ENCODE peak calls at places on chromosomes 11 and 22, in six cellular contexts. One of them, this sample, is unnamed.

GRCh38 chr11:34731596-34731995 is 110.7 kb downstream of the EHF start:
- DNase-seq in dorsolateral prefrontal cortex: no peak
- DNase-seq in lower leg skin: no peak
- DNase-seq in GM13977: no peak
- DNase-seq in uterus: no peak
- DNase-seq in activated B cell treated with CpG ODN at 0.5 μM for 24 hours: no peak
- DNase-seq in this sample: no peak

GRCh38 chr22:48981671-48982070 is 846.0 kb downstream of the BRD1 start:
- DNase-seq in uterus: no peak
- DNase-seq in lower leg skin: no peak
- DNase-seq in dorsolateral prefrontal cortex: no peak
- DNase-seq in activated B cell treated with CpG ODN at 0.5 μM for 24 hours: no peak
- DNase-seq in GM13977: no peak
- DNase-seq in this sample: no peak

GRCh38 chr11:101894505-101894904 is 20.3 kb upstream of the CEP126 start:
- DNase-seq in GM13977: no peak
- DNase-seq in lower leg skin: no peak
- DNase-seq in dorsolateral prefrontal cortex: no peak
- DNase-seq in uterus: no peak
- DNase-seq in activated B cell treated with CpG ODN at 0.5 μM for 24 hours: no peak
- DNase-seq in this sample: no peak

GRCh38 chr11:33797879-33798278 is 23.6 kb upstream of the FBXO3 start:
- DNase-seq in lower leg skin: no peak
- DNase-seq in activated B cell treated with CpG ODN at 0.5 μM for 24 hours: no peak
- DNase-seq in uterus: no peak
- DNase-seq in GM13977: no peak
- DNase-seq in dorsolateral prefrontal cortex: no peak
- DNase-seq in this sample: no peak

GRCh38 chr11:9568854-9569587 is 4.4 kb upstream of the WEE1 start:
- DNase-seq in activated B cell treated with CpG ODN at 0.5 μM for 24 hours: no peak
- DNase-seq in uterus: peak
- DNase-seq in GM13977: no peak
- DNase-seq in dorsolateral prefrontal cortex: no peak
- DNase-seq in lower leg skin: peak
- DNase-seq in this sample: no peak

GRCh38 chr22:37284807-37285355 is 2.6 kb downstream of the CYTH4 start:
- DNase-seq in dorsolateral prefrontal cortex: no peak
- DNase-seq in activated B cell treated with CpG ODN at 0.5 μM for 24 hours: peak
- DNase-seq in uterus: no peak
- DNase-seq in GM13977: peak
- DNase-seq in lower leg skin: no peak
- DNase-seq in this sample: no peak

GRCh38 chr11:78797559-78797958 is 222.9 kb upstream of the NARS2 start:
- DNase-seq in uterus: no peak
- DNase-seq in lower leg skin: no peak
- DNase-seq in dorsolateral prefrontal cortex: no peak
- DNase-seq in activated B cell treated with CpG ODN at 0.5 μM for 24 hours: no peak
- DNase-seq in GM13977: no peak
- DNase-seq in this sample: no peak

GRCh38 chr11:68780829-68781228 is 29.5 kb upstream of the TESMIN start:
- DNase-seq in uterus: no peak
- DNase-seq in GM13977: no peak
- DNase-seq in lower leg skin: no peak
- DNase-seq in activated B cell treated with CpG ODN at 0.5 μM for 24 hours: no peak
- DNase-seq in dorsolateral prefrontal cortex: no peak
- DNase-seq in this sample: no peak

GRCh38 chr22:17366830-17367229 is 2.4 kb upstream of the CECR2 start:
- DNase-seq in uterus: peak
- DNase-seq in activated B cell treated with CpG ODN at 0.5 μM for 24 hours: no peak
- DNase-seq in lower leg skin: no peak
- DNase-seq in GM13977: peak
- DNase-seq in dorsolateral prefrontal cortex: peak
- DNase-seq in this sample: no peak

GRCh38 chr11:44634401-44635281 is 69.2 kb downstream of the CD82 start:
- DNase-seq in lower leg skin: peak
- DNase-seq in activated B cell treated with CpG ODN at 0.5 μM for 24 hours: no peak
- DNase-seq in dorsolateral prefrontal cortex: peak
- DNase-seq in GM13977: no peak
- DNase-seq in uterus: peak
- DNase-seq in this sample: peak

GRCh38 chr11:17762309-17762974 is 27.9 kb downstream of the KCNC1 start:
- DNase-seq in dorsolateral prefrontal cortex: no peak
- DNase-seq in lower leg skin: no peak
- DNase-seq in activated B cell treated with CpG ODN at 0.5 μM for 24 hours: no peak
- DNase-seq in uterus: no peak
- DNase-seq in GM13977: peak
- DNase-seq in this sample: no peak

GRCh38 chr11:46918778-46919513 is 596 bp upstream of the LRP4 start:
- DNase-seq in dorsolateral prefrontal cortex: no peak
- DNase-seq in activated B cell treated with CpG ODN at 0.5 μM for 24 hours: no peak
- DNase-seq in lower leg skin: peak
- DNase-seq in uterus: no peak
- DNase-seq in GM13977: no peak
- DNase-seq in this sample: no peak

GRCh38 chr11:37712246-37712645 is 1114.2 kb upstream of the RAG2 start:
- DNase-seq in activated B cell treated with CpG ODN at 0.5 μM for 24 hours: no peak
- DNase-seq in lower leg skin: no peak
- DNase-seq in uterus: no peak
- DNase-seq in GM13977: no peak
- DNase-seq in dorsolateral prefrontal cortex: no peak
- DNase-seq in this sample: no peak

GRCh38 chr11:68503281-68503687 is 42.7 kb downstream of the PPP6R3 start:
- DNase-seq in lower leg skin: no peak
- DNase-seq in dorsolateral prefrontal cortex: no peak
- DNase-seq in activated B cell treated with CpG ODN at 0.5 μM for 24 hours: no peak
- DNase-seq in GM13977: no peak
- DNase-seq in uterus: no peak
- DNase-seq in this sample: no peak

GRCh38 chr11:45590743-45591142 is 74.7 kb downstream of the CHST1 start:
- DNase-seq in activated B cell treated with CpG ODN at 0.5 μM for 24 hours: no peak
- DNase-seq in lower leg skin: peak
- DNase-seq in uterus: no peak
- DNase-seq in GM13977: no peak
- DNase-seq in dorsolateral prefrontal cortex: no peak
- DNase-seq in this sample: no peak

GRCh38 chr22:49561338-49561737 is 266.3 kb downstream of the BRD1 start:
- DNase-seq in dorsolateral prefrontal cortex: no peak
- DNase-seq in lower leg skin: no peak
- DNase-seq in activated B cell treated with CpG ODN at 0.5 μM for 24 hours: no peak
- DNase-seq in GM13977: no peak
- DNase-seq in uterus: no peak
- DNase-seq in this sample: peak

GRCh38 chr11:71917646-71918045 is 10.7 kb downstream of the XNDC1N start:
- DNase-seq in uterus: no peak
- DNase-seq in lower leg skin: no peak
- DNase-seq in activated B cell treated with CpG ODN at 0.5 μM for 24 hours: no peak
- DNase-seq in GM13977: no peak
- DNase-seq in dorsolateral prefrontal cortex: no peak
- DNase-seq in this sample: no peak

GRCh38 chr22:35518781-35519180 is 21.9 kb upstream of the RASD2 start:
- DNase-seq in dorsolateral prefrontal cortex: no peak
- DNase-seq in activated B cell treated with CpG ODN at 0.5 μM for 24 hours: no peak
- DNase-seq in uterus: no peak
- DNase-seq in GM13977: no peak
- DNase-seq in lower leg skin: no peak
- DNase-seq in this sample: no peak

GRCh38 chr11:21561589-21561988 is 631.3 kb upstream of the ANO5 start:
- DNase-seq in activated B cell treated with CpG ODN at 0.5 μM for 24 hours: no peak
- DNase-seq in dorsolateral prefrontal cortex: no peak
- DNase-seq in lower leg skin: no peak
- DNase-seq in uterus: no peak
- DNase-seq in GM13977: no peak
- DNase-seq in this sample: no peak

GRCh38 chr22:37819100-37819433 is 4.1 kb upstream of the GALR3 start:
- DNase-seq in lower leg skin: no peak
- DNase-seq in dorsolateral prefrontal cortex: no peak
- DNase-seq in uterus: no peak
- DNase-seq in GM13977: no peak
- DNase-seq in activated B cell treated with CpG ODN at 0.5 μM for 24 hours: no peak
- DNase-seq in this sample: no peak

GRCh38 chr11:33307984-33308383 is 50.8 kb downstream of the HIPK3 start:
- DNase-seq in dorsolateral prefrontal cortex: no peak
- DNase-seq in GM13977: no peak
- DNase-seq in uterus: no peak
- DNase-seq in activated B cell treated with CpG ODN at 0.5 μM for 24 hours: no peak
- DNase-seq in lower leg skin: no peak
- DNase-seq in this sample: no peak

GRCh38 chr11:79227732-79228416 is 213.0 kb downstream of the TENM4 start:
- DNase-seq in dorsolateral prefrontal cortex: no peak
- DNase-seq in GM13977: no peak
- DNase-seq in uterus: no peak
- DNase-seq in activated B cell treated with CpG ODN at 0.5 μM for 24 hours: no peak
- DNase-seq in lower leg skin: peak
- DNase-seq in this sample: no peak

GRCh38 chr22:47337161-47337621 is 574.7 kb downstream of the TBC1D22A start:
- DNase-seq in dorsolateral prefrontal cortex: no peak
- DNase-seq in activated B cell treated with CpG ODN at 0.5 μM for 24 hours: no peak
- DNase-seq in lower leg skin: peak
- DNase-seq in GM13977: no peak
- DNase-seq in uterus: no peak
- DNase-seq in this sample: no peak

GRCh38 chr22:19757140-19757984 is 3.2 kb upstream of the TBX1 start:
- DNase-seq in GM13977: peak
- DNase-seq in uterus: no peak
- DNase-seq in dorsolateral prefrontal cortex: no peak
- DNase-seq in activated B cell treated with CpG ODN at 0.5 μM for 24 hours: no peak
- DNase-seq in lower leg skin: no peak
- DNase-seq in this sample: no peak

GRCh38 chr11:10376061-10376460 is 71.2 kb downstream of the ADM start:
- DNase-seq in lower leg skin: no peak
- DNase-seq in GM13977: no peak
- DNase-seq in activated B cell treated with CpG ODN at 0.5 μM for 24 hours: no peak
- DNase-seq in uterus: no peak
- DNase-seq in dorsolateral prefrontal cortex: no peak
- DNase-seq in this sample: no peak

GRCh38 chr22:21961886-21962654 is 9.4 kb upstream of the PPM1F start:
- DNase-seq in dorsolateral prefrontal cortex: no peak
- DNase-seq in GM13977: no peak
- DNase-seq in uterus: no peak
- DNase-seq in lower leg skin: no peak
- DNase-seq in activated B cell treated with CpG ODN at 0.5 μM for 24 hours: no peak
- DNase-seq in this sample: no peak

GRCh38 chr22:22085702-22086500 is 103.3 kb upstream of the TOP3B start:
- DNase-seq in uterus: no peak
- DNase-seq in lower leg skin: no peak
- DNase-seq in GM13977: no peak
- DNase-seq in dorsolateral prefrontal cortex: no peak
- DNase-seq in activated B cell treated with CpG ODN at 0.5 μM for 24 hours: no peak
- DNase-seq in this sample: no peak

GRCh38 chr22:44132724-44133123 is 48.0 kb upstream of the PARVG start:
- DNase-seq in activated B cell treated with CpG ODN at 0.5 μM for 24 hours: no peak
- DNase-seq in lower leg skin: no peak
- DNase-seq in dorsolateral prefrontal cortex: no peak
- DNase-seq in GM13977: no peak
- DNase-seq in uterus: no peak
- DNase-seq in this sample: no peak

GRCh38 chr22:32695451-32695891 is 106.0 kb upstream of the TIMP3 start:
- DNase-seq in GM13977: no peak
- DNase-seq in dorsolateral prefrontal cortex: no peak
- DNase-seq in activated B cell treated with CpG ODN at 0.5 μM for 24 hours: no peak
- DNase-seq in lower leg skin: no peak
- DNase-seq in uterus: no peak
- DNase-seq in this sample: no peak

GRCh38 chr11:117094776-117095175 is 3.5 kb downstream of the SIK3 start:
- DNase-seq in uterus: no peak
- DNase-seq in dorsolateral prefrontal cortex: no peak
- DNase-seq in GM13977: no peak
- DNase-seq in activated B cell treated with CpG ODN at 0.5 μM for 24 hours: no peak
- DNase-seq in lower leg skin: no peak
- DNase-seq in this sample: no peak

GRCh38 chr11:121459413-121460041 is 6.8 kb upstream of the SORL1-AS1 start:
- DNase-seq in dorsolateral prefrontal cortex: no peak
- DNase-seq in activated B cell treated with CpG ODN at 0.5 μM for 24 hours: no peak
- DNase-seq in lower leg skin: peak
- DNase-seq in GM13977: no peak
- DNase-seq in uterus: no peak
- DNase-seq in this sample: no peak

DNA sequence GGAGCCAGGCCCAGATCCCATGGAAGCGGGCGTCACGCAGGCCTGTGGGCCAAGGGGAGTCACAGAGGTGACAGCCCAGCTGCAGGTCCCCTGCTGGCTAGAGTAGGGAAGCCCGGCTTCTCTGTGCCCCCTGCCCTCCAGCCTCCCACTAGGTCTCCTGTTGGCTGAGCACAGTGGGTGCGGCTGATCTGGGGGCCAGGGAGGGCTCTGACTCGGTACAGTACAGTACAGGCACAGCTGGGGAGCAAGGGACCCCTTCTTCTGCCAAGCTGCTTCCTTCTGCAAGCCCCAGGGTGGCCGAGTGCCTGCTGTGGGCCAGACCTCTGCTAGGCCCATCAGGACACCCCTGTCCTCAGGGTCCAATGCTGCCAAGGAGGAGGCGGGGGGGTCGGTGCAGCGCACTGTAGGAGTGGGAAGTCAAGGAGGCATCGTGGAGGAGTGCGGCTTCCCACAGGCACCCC is 10.1 kb downstream of the SUSD2 start:
- DNase-seq in GM13977: no peak
- DNase-seq in lower leg skin: peak
- DNase-seq in activated B cell treated with CpG ODN at 0.5 μM for 24 hours: peak
- DNase-seq in uterus: peak
- DNase-seq in dorsolateral prefrontal cortex: no peak
- DNase-seq in this sample: no peak
- TF ChIP-seq CTCF in GM13977: no peak
- TF ChIP-seq CTCF in lower leg skin: no peak
- TF ChIP-seq CTCF in activated B cell treated with CpG ODN at 0.5 μM for 24 hours: no peak
- TF ChIP-seq CTCF in uterus: no peak
- TF ChIP-seq CTCF in dorsolateral prefrontal cortex: no peak
- TF ChIP-seq CTCF in this sample: no peak

GRCh38 chr11:118672865-118673264 is 6.6 kb downstream of the TREH start:
- DNase-seq in lower leg skin: no peak
- DNase-seq in uterus: no peak
- DNase-seq in activated B cell treated with CpG ODN at 0.5 μM for 24 hours: no peak
- DNase-seq in GM13977: no peak
- DNase-seq in dorsolateral prefrontal cortex: no peak
- DNase-seq in this sample: no peak
- TF ChIP-seq CTCF in lower leg skin: no peak
- TF ChIP-seq CTCF in uterus: no peak
- TF ChIP-seq CTCF in activated B cell treated with CpG ODN at 0.5 μM for 24 hours: no peak
- TF ChIP-seq CTCF in GM13977: peak
- TF ChIP-seq CTCF in dorsolateral prefrontal cortex: no peak
- TF ChIP-seq CTCF in this sample: no peak

GRCh38 chr11:11988862-11989261 is 19.6 kb downstream of the DKK3 start:
- DNase-seq in activated B cell treated with CpG ODN at 0.5 μM for 24 hours: no peak
- DNase-seq in dorsolateral prefrontal cortex: no peak
- DNase-seq in uterus: no peak
- DNase-seq in GM13977: no peak
- DNase-seq in lower leg skin: no peak
- DNase-seq in this sample: no peak
- TF ChIP-seq CTCF in activated B cell treated with CpG ODN at 0.5 μM for 24 hours: no peak
- TF ChIP-seq CTCF in dorsolateral prefrontal cortex: no peak
- TF ChIP-seq CTCF in uterus: no peak
- TF ChIP-seq CTCF in GM13977: no peak
- TF ChIP-seq CTCF in lower leg skin: no peak
- TF ChIP-seq CTCF in this sample: no peak

DNA sequence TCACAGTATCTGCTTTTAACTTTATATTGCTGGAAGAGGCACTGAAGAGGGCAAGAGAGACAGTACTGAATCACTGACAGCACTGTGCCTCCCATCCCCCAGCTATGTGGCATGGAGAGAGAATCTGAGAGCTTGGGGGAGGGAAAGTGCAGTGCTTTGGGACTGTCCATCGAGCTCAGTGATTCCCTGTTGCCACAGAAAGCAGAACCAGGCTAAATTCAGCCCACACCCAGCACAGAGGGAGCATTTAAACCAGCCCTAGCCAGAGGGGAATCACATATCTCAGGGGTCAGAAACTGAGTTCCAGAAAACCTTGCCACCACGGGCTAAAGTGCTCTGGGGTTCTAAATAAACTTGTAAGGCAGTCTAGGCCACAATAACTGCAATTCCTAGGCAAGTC is 44.3 kb downstream of the KCNQ1 start:
- DNase-seq in uterus: no peak
- DNase-seq in activated B cell treated with CpG ODN at 0.5 μM for 24 hours: no peak
- DNase-seq in dorsolateral prefrontal cortex: no peak
- DNase-seq in lower leg skin: no peak
- DNase-seq in GM13977: no peak
- DNase-seq in this sample: peak
- TF ChIP-seq CTCF in uterus: no peak
- TF ChIP-seq CTCF in activated B cell treated with CpG ODN at 0.5 μM for 24 hours: no peak
- TF ChIP-seq CTCF in dorsolateral prefrontal cortex: no peak
- TF ChIP-seq CTCF in lower leg skin: no peak
- TF ChIP-seq CTCF in GM13977: no peak
- TF ChIP-seq CTCF in this sample: no peak